ENCODE peak calls at places on chromosomes 4 and X, in nine cellular contexts. Q is BJ, T is brain microvascular endothelial cell, F is PC-3, C is dorsolateral prefrontal cortex, E is heart left ventricle, N is cardiac muscle cell, X is left ventricle myocardium inferior, Y is Peyer's patch. O is an unnamed sample.
A peak's percentile ranks its signal among the peaks of the same experiment; 100 is the strongest.

GRCh38 chrX:70129811-70130210 is 3.4 kb upstream of the IGBP1 start:
- DNase-seq in E (no peak), Y (no peak), F (peak; percentile 59), Q (no peak), T (no peak), C (no peak), X (no peak), N (no peak), O (no peak)

GRCh38 chr4:8762951-8763735 is 108.5 kb downstream of the HMX1 start:
- DNase-seq in F (no peak), Q (no peak), N (no peak), Y (no peak), X (no peak), E (no peak), C (peak; percentile 34), T (no peak), O (no peak)

GRCh38 chr4:25030283-25031076 is at the start of gene LGI2:
- DNase-seq in N (peak; percentile 70), E (peak; percentile 69), F (peak; percentile 6), Y (no peak), Q (no peak), X (peak; percentile 52), T (no peak), C (no peak), O (peak; percentile 50)

GRCh38 chr4:21780158-21780557 is 168.4 kb downstream of the KCNIP4 start:
- DNase-seq in X (no peak), F (no peak), C (no peak), N (no peak), Y (no peak), Q (no peak), E (no peak), T (no peak), O (no peak)

GRCh38 chrX:37912286-37912685 is 64.9 kb upstream of the DYNLT3 start:
- DNase-seq in X (no peak), E (no peak), Q (peak; percentile 25), Y (no peak), C (no peak), T (peak; percentile 34), F (peak; percentile 38), N (no peak), O (no peak)

GRCh38 chr4:43234626-43235025 is 342.1 kb downstream of the GRXCR1 start:
- DNase-seq in Y (no peak), N (no peak), C (no peak), Q (no peak), T (no peak), F (no peak), E (no peak), X (no peak), O (no peak)

GRCh38 chr4:136505020-136505419 is 1027.3 kb downstream of the PCDH18 start:
- DNase-seq in T (no peak), C (no peak), X (no peak), F (no peak), E (no peak), N (no peak), Q (no peak), Y (no peak), O (no peak)

GRCh38 chr4:8608714-8609391 is 16.3 kb downstream of the CPZ start:
- DNase-seq in Y (no peak), F (no peak), C (no peak), N (no peak), T (no peak), Q (no peak), X (no peak), E (no peak), O (no peak)

GRCh38 chrX:40201486-40201885 is 103.7 kb upstream of the BCOR start:
- DNase-seq in C (no peak), E (no peak), F (no peak), X (no peak), T (no peak), Q (no peak), Y (no peak), N (no peak), O (no peak)

GRCh38 chr4:173025131-173025530 is 143.5 kb upstream of the GALNT7 start:
- DNase-seq in C (no peak), T (peak; percentile 87), X (no peak), Y (peak; percentile 60), Q (no peak), F (peak; percentile 79), E (no peak), N (peak; percentile 80), O (peak; percentile 84)

GRCh38 chr4:71380721-71381120 is 41.9 kb downstream of the SLC4A4 start:
- DNase-seq in Y (no peak), E (no peak), C (no peak), T (peak; percentile 40), X (no peak), F (peak; percentile 59), N (no peak), Q (no peak), O (no peak)

DNA sequence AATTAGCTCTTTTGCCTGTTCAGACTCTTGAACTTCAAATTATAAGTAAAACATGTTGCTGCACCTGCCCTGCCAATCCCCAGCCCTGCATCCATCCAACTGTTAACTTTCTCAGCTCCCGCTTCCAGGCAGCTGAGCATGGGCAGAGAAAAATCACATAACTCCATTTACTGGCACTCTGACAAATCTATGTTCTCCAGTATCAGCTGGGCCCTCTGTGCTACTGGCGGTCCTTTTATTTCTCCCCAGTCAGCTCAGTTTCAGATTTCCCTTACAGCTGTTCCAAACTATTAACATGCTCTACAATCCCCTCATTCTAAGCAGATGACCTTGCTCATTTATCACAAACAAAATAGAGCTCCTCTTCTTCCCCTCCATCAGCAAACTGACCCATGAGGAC is 240.4 kb upstream of the TET2 start:
- DNase-seq in F (no peak), E (no peak), N (no peak), Q (no peak), C (no peak), X (no peak), T (no peak), Y (no peak), O (no peak)
- H3K27me3 ChIP-seq in F (no peaks in the 10 kb centered on the region), E (peaks cover 3% of the 10 kb centered on the region), N (peaks cover 27% of the 10 kb centered on the region), Q (no peaks in the 10 kb centered on the region), C (no peaks in the 10 kb centered on the region), X (no peaks in the 10 kb centered on the region), T (no peaks in the 10 kb centered on the region), Y (no peaks in the 10 kb centered on the region), O (no peaks in the 10 kb centered on the region)

GRCh38 chrX:134679644-134680043 is 21.4 kb upstream of the PLAC1 start:
- DNase-seq in Q (no peak), C (no peak), N (no peak), E (no peak), F (no peak), Y (no peak), X (no peak), T (no peak), O (no peak)

GRCh38 chrX:134676440-134676839 is 18.2 kb upstream of the PLAC1 start:
- DNase-seq in T (peak; percentile 78), C (no peak), Q (peak; percentile 50), N (no peak), F (peak; percentile 78), X (no peak), E (no peak), Y (no peak), O (no peak)

GRCh38 chrX:134682081-134682480 is 23.8 kb upstream of the PLAC1 start:
- DNase-seq in T (no peak), F (no peak), E (no peak), X (no peak), Y (no peak), Q (no peak), C (no peak), N (no peak), O (no peak)

GRCh38 chrX:134677332-134677731 is 19.1 kb upstream of the PLAC1 start:
- DNase-seq in X (no peak), C (no peak), F (no peak), Q (no peak), Y (no peak), T (no peak), N (no peak), E (no peak), O (no peak)

DNA sequence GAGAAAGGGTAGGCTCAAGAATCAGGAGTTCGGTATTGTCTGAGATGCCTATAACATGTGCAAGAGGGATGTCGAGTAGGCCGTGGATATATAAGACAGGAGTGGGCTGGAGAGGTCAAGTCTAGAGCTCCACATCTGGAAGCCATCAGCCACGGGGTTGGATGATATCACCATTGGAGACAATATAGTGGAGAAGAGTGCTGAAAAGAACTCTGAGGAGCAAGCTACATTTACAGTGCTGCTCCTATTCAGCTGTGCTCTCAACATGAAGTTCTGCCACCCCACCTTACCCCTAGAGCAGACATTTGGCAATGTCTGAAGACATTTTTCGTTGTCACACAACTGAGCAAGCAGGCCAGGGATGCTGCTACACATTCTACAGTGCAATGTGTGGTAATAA is 21.0 kb upstream of the PLAC1 start:
- DNase-seq in T (no peak), Y (no peak), X (no peak), F (no peak), N (no peak), C (no peak), Q (peak; percentile 37), E (no peak), O (no peak)
- H3K4me3 ChIP-seq in T (no peak overlapping the region), Y (no peak overlapping the region), X (no peak overlapping the region), F (no peak overlapping the region), N (no peak overlapping the region), C (no peak overlapping the region), Q (no peak overlapping the region), E (no peak overlapping the region), O (no peak overlapping the region)

GRCh38 chr4:23900636-23901035 is 10.8 kb upstream of the PPARGC1A start:
- DNase-seq in C (no peak), F (no peak), E (no peak), X (no peak), N (no peak), Q (no peak), Y (no peak), T (no peak), O (no peak)

GRCh38 chr4:23904639-23905061 is 14.8 kb upstream of the PPARGC1A start:
- DNase-seq in Q (no peak), F (no peak), X (no peak), T (no peak), E (peak; percentile 29), C (no peak), Y (no peak), N (no peak), O (no peak)

GRCh38 chr4:23903859-23904438 is 14.1 kb upstream of the PPARGC1A start:
- DNase-seq in T (no peak), Q (no peak), F (no peak), X (no peak), Y (no peak), E (peak; percentile 37), N (no peak), C (no peak), O (no peak)

GRCh38 chr4:23899565-23899964 is 9.7 kb upstream of the PPARGC1A start:
- DNase-seq in F (no peak), Y (no peak), N (no peak), X (no peak), E (no peak), Q (no peak), C (no peak), T (no peak), O (no peak)

DNA sequence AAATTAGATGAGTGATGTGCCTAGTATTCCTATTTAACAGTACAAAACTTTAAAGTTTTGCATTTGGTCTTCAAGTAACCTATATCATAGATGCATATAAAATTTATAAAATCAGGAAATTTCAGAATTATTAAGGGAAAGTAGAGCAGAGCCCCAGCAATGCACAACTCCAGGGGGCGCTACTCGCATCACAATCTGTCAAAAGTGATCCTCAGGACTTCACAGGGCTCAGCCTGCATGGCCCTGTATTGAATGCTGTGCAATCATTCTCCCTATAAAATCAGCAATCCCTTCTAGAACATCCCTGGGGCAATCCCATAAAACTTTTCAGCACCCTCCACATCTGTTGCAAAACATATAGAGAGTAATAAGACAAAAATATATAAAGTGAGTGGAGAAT is 12.4 kb upstream of the PPARGC1A start:
- DNase-seq in Q (no peak), T (no peak), C (no peak), E (no peak), X (no peak), N (no peak), Y (no peak), F (no peak), O (no peak)
- TF ChIP-seq CTCF in Q (peak; percentile 8), T (peak; percentile 22), C (no peak), E (no peak), X (no peak), N (no peak), Y (no peak), F (no peak), O (no peak)

GRCh38 chrX:16712825-16713155 is 321 bp upstream of the CTPS2 start:
- DNase-seq in Y (no peak), X (no peak), T (no peak), E (no peak), C (no peak), Q (no peak), N (no peak), F (no peak), O (no peak)
- H3K27me3 ChIP-seq in Y (no peaks in the 10 kb centered on the region), X (no peaks in the 10 kb centered on the region), T (no peaks in the 10 kb centered on the region), E (no peaks in the 10 kb centered on the region), C (peaks cover 6% of the 10 kb centered on the region), Q (no peaks in the 10 kb centered on the region), N (no peaks in the 10 kb centered on the region), F (no peaks in the 10 kb centered on the region), O (no peaks in the 10 kb centered on the region)